ENCODE peak calls at places on chromosomes 4 and X, in four cellular contexts. C is fibroblast of lung, Z is K562, Y is hepatocyte. B is an unnamed sample. For H3K27me3, the result is how much of the 10 kb centered on the place peaks cover.

GRCh38 chrX:139930923-139931645 is 1.8 kb downstream of the ATP11C start:
- DNase-seq in C (no peak), Z (peak), Y (peak), B (peak)

GRCh38 chr4:117691572-117692351 is 342.5 kb upstream of the NDST3 start:
- DNase-seq in C (no peak), Z (no peak), Y (no peak), B (no peak)

GRCh38 chr4:56310401-56310800 is 76.9 kb downstream of the AASDH start:
- DNase-seq in C (no peak), Z (no peak), Y (no peak), B (no peak)

GRCh38 chr4:8331567-8331955 is 62.0 kb downstream of the HTRA3 start:
- DNase-seq in C (no peak), Z (no peak), Y (no peak), B (no peak)

GRCh38 chr4:8066336-8066931 is 92.2 kb downstream of the ABLIM2 start:
- DNase-seq in C (no peak), Z (no peak), Y (no peak), B (no peak)

GRCh38 chrX:11968470-11968869 is 169.8 kb upstream of the FRMPD4 start:
- DNase-seq in C (no peak), Z (no peak), Y (peak), B (peak)

GRCh38 chr4:148443550-148444295 is 1.5 kb upstream of the NR3C2 start:
- DNase-seq in C (no peak), Z (no peak), Y (peak), B (no peak)

GRCh38 chrX:83508526-83509245 is 596 bp downstream of the POU3F4 start:
- DNase-seq in C (no peak), Z (no peak), Y (no peak), B (no peak)

GRCh38 chr4:65120287-65120686 is 550.0 kb downstream of the EPHA5 start:
- DNase-seq in C (no peak), Z (no peak), Y (no peak), B (no peak)

GRCh38 chr4:3293410-3294391 is 880 bp downstream of the RGS12 start:
- DNase-seq in C (no peak), Z (no peak), Y (no peak), B (no peak)

GRCh38 chr4:174255790-174256189 is 27.7 kb downstream of the FBXO8 start:
- DNase-seq in C (peak), Z (no peak), Y (peak), B (no peak)

GRCh38 chr4:52659016-52659721 is at the start of gene USP46:
- DNase-seq in C (peak), Z (peak), Y (peak), B (peak)

GRCh38 chr4:6281436-6282144 is 11.9 kb downstream of the WFS1 start:
- DNase-seq in C (no peak), Z (no peak), Y (no peak), B (no peak)

GRCh38 chr4:10684631-10685030 is at the start of gene CLNK:
- DNase-seq in C (no peak), Z (no peak), Y (no peak), B (no peak)

GRCh38 chr4:125125256-125125655 is 189.5 kb upstream of the FAT4 start:
- DNase-seq in C (no peak), Z (no peak), Y (no peak), B (no peak)

GRCh38 chr4:6724461-6725111 is 8.6 kb downstream of the BLOC1S4 start:
- DNase-seq in C (no peak), Z (no peak), Y (no peak), B (no peak)

GRCh38 chr4:26862381-26862915 is 1.8 kb downstream of the STIM2 start:
- DNase-seq in C (no peak), Z (no peak), Y (no peak), B (no peak)

GRCh38 chr4:109985993-109986640 is 73.4 kb downstream of the EGF start:
- DNase-seq in C (no peak), Z (no peak), Y (no peak), B (no peak)

GRCh38 chr4:174134361-174134760 is 149.1 kb downstream of the FBXO8 start:
- DNase-seq in C (peak), Z (no peak), Y (no peak), B (no peak)

GRCh38 chrX:13938053-13938765 is 91.5 kb downstream of the GEMIN8 start:
- DNase-seq in C (peak), Z (no peak), Y (peak), B (no peak)

GRCh38 chrX:69961365-69962072 is 88.2 kb downstream of the AWAT2 start:
- DNase-seq in C (peak), Z (no peak), Y (no peak), B (no peak)

GRCh38 chrX:52271212-52271611 is 86.5 kb downstream of the MAGED4 start:
- DNase-seq in C (peak), Z (no peak), Y (peak), B (no peak)

GRCh38 chr4:38967260-38968095 is 64.7 kb downstream of the TMEM156 start:
- DNase-seq in C (peak), Z (no peak), Y (peak), B (peak)

GRCh38 chr4:52312722-52313121 is 261.6 kb downstream of the SPATA18 start:
- DNase-seq in C (no peak), Z (no peak), Y (no peak), B (peak)

GRCh38 chrX:65862638-65863037 is 177.2 kb downstream of the VSIG4 start:
- DNase-seq in C (no peak), Z (no peak), Y (no peak), B (no peak)

DNA sequence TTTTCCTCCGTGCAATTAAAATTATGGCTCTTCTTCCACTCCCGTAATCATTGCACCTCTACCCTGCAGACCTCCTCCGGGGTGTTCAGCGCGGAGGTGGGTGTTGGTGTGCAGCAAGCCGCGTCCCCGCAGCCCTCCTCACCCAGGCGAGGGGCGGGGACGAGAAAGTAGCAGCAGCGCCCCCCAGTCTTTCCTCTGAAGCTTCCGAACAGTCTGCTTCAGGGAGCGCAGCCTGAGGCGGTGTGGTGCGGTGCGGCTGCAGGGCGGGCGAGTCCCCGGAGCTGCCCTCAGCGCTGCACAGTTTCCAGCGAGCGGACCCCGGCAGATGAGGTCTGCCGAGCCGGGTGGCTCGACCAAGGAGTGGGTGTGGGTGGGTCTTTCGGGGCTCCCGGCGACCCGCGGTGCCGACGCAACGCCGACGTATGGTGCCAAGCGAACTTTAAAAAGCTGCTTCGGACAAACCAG is at the start of gene FRAS1:
- DNase-seq in C (peak), Z (no peak), Y (peak), B (peak)
- H3K4me3 ChIP-seq in C (peak), Z (no peak), Y (peak), B (peak)

GRCh38 chr4:165874072-165874798 is 1.2 kb downstream of the TLL1 start:
- DNase-seq in C (no peak), Z (no peak), Y (peak), B (no peak)

GRCh38 chr4:165875446-165875845 is 2.4 kb downstream of the TLL1 start:
- DNase-seq in C (no peak), Z (no peak), Y (no peak), B (no peak)

GRCh38 chr4:165872443-165873297 is at the start of gene TLL1:
- DNase-seq in C (peak), Z (no peak), Y (peak), B (no peak)

GRCh38 chr4:165874799-165875371 is 1.8 kb downstream of the TLL1 start:
- DNase-seq in C (no peak), Z (no peak), Y (peak), B (peak)

GRCh38 chr4:165873298-165874071 is 448 bp downstream of the TLL1 start:
- DNase-seq in C (peak), Z (no peak), Y (peak), B (peak)
- TF ChIP-seq EZH2 in C (peak), Z (no peak), Y (peak), B (no peak)

GRCh38 chr4:153000068-153000420 is 63.9 kb downstream of the FHDC1 start:
- DNase-seq in C (no peak), Z (no peak), Y (no peak), B (no peak)
- H3K27me3 ChIP-seq in C (under half), Z (half or more), Y (under half), B (under half)

GRCh38 chr4:187668683-187669082 is 326.9 kb upstream of the ZFP42 start:
- DNase-seq in C (peak), Z (no peak), Y (no peak), B (no peak)
- H3K4me3 ChIP-seq in C (no peak), Z (no peak), Y (no peak), B (no peak)

GRCh38 chr4:155207534-155208257 is 740 bp upstream of the NPY2R start:
- DNase-seq in C (no peak), Z (no peak), Y (peak), B (no peak)
- TF ChIP-seq EZH2 in C (peak), Z (no peak), Y (no peak), B (no peak)